ENCODE peak calls at places on chromosomes 7 and 10, in six cellular contexts. B is stimulated activated CD4-positive, alpha-beta T cell treated with anti-CD3 and anti-CD28 coated beads, Interleukin-2, amount 100 ng/mL, for 24 hours; R is memory B cell; M is endothelial cell; L is activated CD4-positive, alpha-beta T cell treated with anti-CD3 and anti-CD28 coated beads, Interleukin-2, amount 10 ng/mL, durations not matched to agents 24 days and 14 days; J is NCI-H1092. F is an unnamed sample.

GRCh38 chr10:69498711-69499471 is 47.6 kb downstream of the TSPAN15 start:
- DNase-seq in B (no peak), R (no peak), M (no peak), L (no peak), J (no peak), F (no peak)

GRCh38 chr7:12890586-12890985 is 203.2 kb downstream of the ARL4A start:
- DNase-seq in B (no peak), R (no peak), M (no peak), L (no peak), J (no peak), F (no peak)

GRCh38 chr10:24957624-24958435 is 5.4 kb upstream of the PRTFDC1 start:
- DNase-seq in B (no peak), R (no peak), M (no peak), L (no peak), J (no peak), F (peak; percentile 53)

GRCh38 chr7:129245533-129245932 is 20.7 kb downstream of the AHCYL2 start:
- DNase-seq in B (no peak), R (no peak), M (no peak), L (no peak), J (no peak), F (no peak)

GRCh38 chr10:62183442-62183841 is 85.2 kb downstream of the RTKN2 start:
- DNase-seq in B (peak; percentile 30), R (no peak), M (no peak), L (peak; percentile 90), J (no peak), F (no peak)

GRCh38 chr7:23893172-23893941 is 183.3 kb downstream of the STK31 start:
- DNase-seq in B (no peak), R (no peak), M (no peak), L (no peak), J (no peak), F (peak; percentile 24)

GRCh38 chr10:94639902-94640301 is 43.6 kb upstream of the CYP2C18 start:
- DNase-seq in B (no peak), R (no peak), M (no peak), L (no peak), J (no peak), F (no peak)

GRCh38 chr10:20948723-20949327 is 51.7 kb upstream of the NEBL start:
- DNase-seq in B (no peak), R (no peak), M (no peak), L (no peak), J (no peak), F (no peak)

GRCh38 chr10:75527542-75527941 is 96.1 kb downstream of the LRMDA start:
- DNase-seq in B (no peak), R (no peak), M (no peak), L (no peak), J (no peak), F (no peak)

GRCh38 chr10:77844713-77845454 is 81.7 kb downstream of the DLG5 start:
- DNase-seq in B (no peak), R (no peak), M (peak; percentile 26), L (no peak), J (no peak), F (peak; percentile 71)

GRCh38 chr7:28754027-28754426 is 204.1 kb downstream of the TRIL start:
- DNase-seq in B (no peak), R (no peak), M (no peak), L (no peak), J (no peak), F (no peak)

GRCh38 chr7:107890493-107890961 is 456 bp upstream of the DLD start:
- DNase-seq in B (no peak), R (no peak), M (no peak), L (no peak), J (peak; percentile 15), F (no peak)